ENCODE peak calls at places on chromosomes 1 and 21, in six cellular contexts. R, B, M, X, G and A are unnamed samples.

GRCh38 chr21:36790616-36791015 is 91.7 kb downstream of the SIM2 start:
- DNase-seq in R (no peak), B (no peak), M (no peak), X (no peak), G (no peak), A (no peak)

GRCh38 chr1:109482796-109483638 is 688 bp upstream of the ATXN7L2 start:
- DNase-seq in R (peak; percentile 81), B (peak; percentile 84), M (peak; percentile 72), X (peak; percentile 3), G (no peak), A (peak; percentile 77)

GRCh38 chr21:17693801-17694200 is 81.1 kb upstream of the BTG3 start:
- DNase-seq in R (no peak), B (no peak), M (no peak), X (no peak), G (no peak), A (no peak)

GRCh38 chr1:111620412-111620971 is 903 bp downstream of the RAP1A start:
- DNase-seq in R (peak; percentile 60), B (no peak), M (no peak), X (peak; percentile 25), G (no peak), A (peak; percentile 45)

GRCh38 chr1:76939107-76939816 is 72.0 kb downstream of the ST6GALNAC5 start:
- DNase-seq in R (no peak), B (no peak), M (no peak), X (no peak), G (no peak), A (no peak)

GRCh38 chr1:63799324-63799723 is 25.5 kb downstream of the ROR1 start:
- DNase-seq in R (no peak), B (no peak), M (no peak), X (no peak), G (no peak), A (no peak)

GRCh38 chr1:55420021-55420420 is 204.9 kb upstream of the USP24 start:
- DNase-seq in R (no peak), B (no peak), M (no peak), X (no peak), G (no peak), A (no peak)

GRCh38 chr1:77538956-77539509 is 143.4 kb downstream of the ZZZ3 start:
- DNase-seq in R (no peak), B (no peak), M (no peak), X (no peak), G (no peak), A (no peak)

GRCh38 chr1:43321331-43321891 is 16.2 kb upstream of the MPL start:
- DNase-seq in R (no peak), B (no peak), M (peak; percentile 60), X (no peak), G (no peak), A (no peak)

GRCh38 chr1:214018605-214019268 is 31.0 kb downstream of the PROX1 start:
- DNase-seq in R (no peak), B (no peak), M (no peak), X (no peak), G (no peak), A (no peak)

GRCh38 chr1:184212649-184213314 is 161.3 kb downstream of the TSEN15 start:
- DNase-seq in R (no peak), B (no peak), M (no peak), X (no peak), G (peak; percentile 56), A (no peak)

GRCh38 chr1:240712014-240712731 is 100.2 kb upstream of the GREM2 start:
- DNase-seq in R (no peak), B (no peak), M (no peak), X (no peak), G (no peak), A (no peak)

GRCh38 chr1:55055084-55055882 is 15.9 kb downstream of the PCSK9 start:
- DNase-seq in R (no peak), B (no peak), M (no peak), X (no peak), G (no peak), A (no peak)

GRCh38 chr1:23018661-23019093 is 591 bp upstream of the KDM1A start:
- DNase-seq in R (no peak), B (peak; percentile 73), M (peak; percentile 42), X (no peak), G (no peak), A (peak; percentile 42)

GRCh38 chr1:23021834-23022233 is 2.6 kb downstream of the KDM1A start:
- DNase-seq in R (no peak), B (no peak), M (no peak), X (no peak), G (no peak), A (no peak)

GRCh38 chr1:23020731-23021130 is 1.5 kb downstream of the KDM1A start:
- DNase-seq in R (no peak), B (peak; percentile 56), M (no peak), X (peak; percentile 22), G (no peak), A (peak; percentile 26)

GRCh38 chr1:23019094-23019850 is at the start of gene KDM1A:
- DNase-seq in R (peak; percentile 98), B (peak; percentile 95), M (peak; percentile 93), X (peak; percentile 97), G (peak; percentile 94), A (peak; percentile 98)

GRCh38 chr1:23019851-23020625 is 770 bp downstream of the KDM1A start:
- DNase-seq in R (no peak), B (peak; percentile 73), M (peak; percentile 61), X (peak; percentile 70), G (no peak), A (peak; percentile 60)
- TF ChIP-seq POLR2AphosphoS5 in R (no peak), B (no peak), M (peak; percentile 28), X (no peak), G (no peak), A (no peak)

GRCh38 chr1:102772831-102773230 is 335.5 kb downstream of the COL11A1 start:
- DNase-seq in R (no peak), B (no peak), M (no peak), X (no peak), G (no peak), A (peak; percentile 49)
- H3K4me2 ChIP-seq in R (no peak overlapping the region), B (no peak overlapping the region), M (no peak overlapping the region), X (no peak overlapping the region), G (no peak overlapping the region), A (no peak overlapping the region)

GRCh38 chr1:114670083-114671010 is 498 bp upstream of the DENND2C start:
- DNase-seq in R (peak; percentile 90), B (peak; percentile 95), M (peak; percentile 99), X (peak; percentile 91), G (peak; percentile 88), A (peak; percentile 95)
- TF ChIP-seq POLR2AphosphoS5 in R (no peak), B (no peak), M (no peak), X (no peak), G (peak; percentile 76), A (peak; percentile 55)

DNA sequence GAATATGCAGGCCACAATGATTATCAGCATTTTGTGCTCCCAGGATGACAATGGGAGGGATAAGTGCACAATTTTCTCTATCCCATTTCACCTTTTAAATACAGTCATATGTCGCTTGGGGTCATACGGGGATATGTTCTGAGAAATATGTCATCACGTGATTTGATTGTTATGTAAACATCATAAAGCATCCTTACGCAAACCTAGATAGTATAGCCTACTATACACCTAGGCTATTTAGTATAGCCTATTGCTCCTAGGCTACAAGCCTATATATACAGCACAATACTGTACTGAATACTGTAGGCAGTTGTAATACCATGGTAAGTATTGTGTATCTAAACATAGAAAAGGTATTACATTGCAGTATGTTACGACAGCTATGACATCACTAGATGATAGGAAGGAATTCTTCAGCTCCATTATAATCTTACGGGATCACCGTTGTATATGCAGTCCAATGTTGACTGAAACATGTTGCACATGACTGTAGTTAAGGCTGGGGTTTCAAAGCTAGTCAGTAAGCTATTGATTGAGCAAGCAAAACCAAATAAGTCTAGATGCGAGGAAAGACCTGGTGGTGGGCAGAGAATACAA is 18.9 kb downstream of the RUSC1 start:
- DNase-seq in R (no peak), B (no peak), M (no peak), X (no peak), G (no peak), A (no peak)
- H3K4me2 ChIP-seq in R (no peak overlapping the region), B (no peak overlapping the region), M (no peak overlapping the region), X (no peak overlapping the region), G (no peak overlapping the region), A (no peak overlapping the region)

GRCh38 chr1:156360534-156360933 is 8.5 kb upstream of the RHBG start:
- DNase-seq in R (no peak), B (no peak), M (no peak), X (no peak), G (no peak), A (no peak)
- TF ChIP-seq POLR2AphosphoS5 in R (no peak), B (no peak), M (no peak), X (no peak), G (no peak), A (no peak)

GRCh38 chr1:36098650-36099365 is 10.1 kb downstream of the ADPRS start:
- DNase-seq in R (no peak), B (no peak), M (no peak), X (no peak), G (no peak), A (no peak)

GRCh38 chr1:36101546-36101945 is 12.9 kb downstream of the ADPRS start:
- DNase-seq in R (no peak), B (no peak), M (no peak), X (no peak), G (no peak), A (no peak)

GRCh38 chr1:36097693-36098585 is 9.2 kb downstream of the ADPRS start:
- DNase-seq in R (no peak), B (no peak), M (no peak), X (no peak), G (no peak), A (no peak)

GRCh38 chr1:36100376-36100775 is 11.7 kb downstream of the ADPRS start:
- DNase-seq in R (no peak), B (no peak), M (no peak), X (no peak), G (no peak), A (no peak)

GRCh38 chr1:36099681-36100341 is 11.1 kb downstream of the ADPRS start:
- DNase-seq in R (peak; percentile 96), B (peak; percentile 95), M (peak; percentile 87), X (peak; percentile 65), G (peak; percentile 48), A (peak; percentile 93)
- H3K4me2 ChIP-seq in R (no peak overlapping the region), B (no peak overlapping the region), M (peak overlapping the region; percentile 82), X (no peak overlapping the region), G (peak overlapping the region; percentile 68), A (peak overlapping the region; percentile 60)

GRCh38 chr21:25735895-25736597 is 1.3 kb downstream of the GABPA start:
- DNase-seq in R (no peak), B (no peak), M (no peak), X (peak; percentile 73), G (no peak), A (peak; percentile 35)
- TF ChIP-seq POLR2AphosphoS5 in R (no peak), B (peak; percentile 3), M (no peak), X (no peak), G (no peak), A (no peak)